ENCODE peak calls at places on chromosome 5, in four cellular contexts. One of them, this sample, is unnamed.
A peak's percentile ranks its signal among the peaks of the same experiment; 100 is the strongest.

GRCh38 chr5:88743231-88743879 is 139.6 kb downstream of the MEF2C start:
- DNase-seq in IMR-90: peak; percentile 20
- DNase-seq in MM.1S: no peak
- DNase-seq in SK-N-SH: no peak
- DNase-seq in this sample: no peak

GRCh38 chr5:132204330-132204729 is 23.3 kb downstream of the P4HA2 start:
- DNase-seq in IMR-90: no peak
- DNase-seq in SK-N-SH: no peak
- DNase-seq in MM.1S: no peak
- DNase-seq in this sample: no peak

GRCh38 chr5:131264453-131265200 is 774 bp downstream of the CDC42SE2 start:
- DNase-seq in MM.1S: peak; percentile 66
- DNase-seq in SK-N-SH: peak; percentile 67
- DNase-seq in IMR-90: peak; percentile 28
- DNase-seq in this sample: peak; percentile 53

GRCh38 chr5:94388773-94389514 is 229.5 kb downstream of the KIAA0825 start:
- DNase-seq in SK-N-SH: no peak
- DNase-seq in MM.1S: no peak
- DNase-seq in IMR-90: no peak
- DNase-seq in this sample: no peak

GRCh38 chr5:20536339-20536738 is 548.3 kb upstream of the CDH18 start:
- DNase-seq in MM.1S: peak; percentile 18
- DNase-seq in SK-N-SH: no peak
- DNase-seq in IMR-90: no peak
- DNase-seq in this sample: peak; percentile 48

GRCh38 chr5:135880801-135881200 is 14.8 kb downstream of the IL9 start:
- DNase-seq in IMR-90: no peak
- DNase-seq in SK-N-SH: no peak
- DNase-seq in MM.1S: no peak
- DNase-seq in this sample: no peak

GRCh38 chr5:54742417-54742889 is 224.9 kb downstream of the SNX18 start:
- DNase-seq in MM.1S: peak; percentile 14
- DNase-seq in SK-N-SH: no peak
- DNase-seq in IMR-90: peak; percentile 80
- DNase-seq in this sample: no peak

GRCh38 chr5:1315018-1315708 is 20.3 kb upstream of the TERT start:
- DNase-seq in SK-N-SH: no peak
- DNase-seq in IMR-90: no peak
- DNase-seq in MM.1S: no peak
- DNase-seq in this sample: peak; percentile 26

GRCh38 chr5:174371600-174372094 is 326.1 kb downstream of the NSG2 start:
- DNase-seq in MM.1S: no peak
- DNase-seq in IMR-90: no peak
- DNase-seq in SK-N-SH: peak; percentile 28
- DNase-seq in this sample: no peak

DNA sequence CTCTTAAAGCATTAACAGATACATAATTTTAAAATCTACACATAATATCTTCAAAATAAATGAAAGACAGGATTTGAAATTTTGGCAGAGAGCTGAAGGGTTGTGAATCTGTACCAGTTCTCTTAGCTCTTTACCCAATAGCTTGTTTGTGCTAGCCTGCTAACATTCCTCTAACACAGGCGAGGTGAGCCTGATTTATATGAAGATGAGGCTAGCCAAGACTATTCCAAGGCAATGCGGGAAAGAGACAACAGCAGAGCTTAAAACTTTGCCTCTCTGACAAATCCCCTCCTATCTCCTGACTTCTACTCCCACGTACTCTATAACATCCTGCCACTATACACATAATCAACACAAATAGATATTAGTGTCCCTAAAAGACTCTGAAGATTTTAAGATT is 745.5 kb upstream of the ZNF608 start:
- DNase-seq in MM.1S: no peak
- DNase-seq in IMR-90: no peak
- DNase-seq in SK-N-SH: no peak
- DNase-seq in this sample: no peak
- H2AFZ ChIP-seq in MM.1S: peak overlapping the region; percentile 14
- H2AFZ ChIP-seq in IMR-90: no peak overlapping the region
- H2AFZ ChIP-seq in SK-N-SH: no peak overlapping the region
- H2AFZ ChIP-seq in this sample: no peak overlapping the region

GRCh38 chr5:73722224-73722623 is 96.2 kb downstream of the ARHGEF28 start:
- DNase-seq in SK-N-SH: no peak
- DNase-seq in IMR-90: peak; percentile 60
- DNase-seq in MM.1S: no peak
- DNase-seq in this sample: no peak
- H3K4me3 ChIP-seq in SK-N-SH: no peak overlapping the region
- H3K4me3 ChIP-seq in IMR-90: no peak overlapping the region
- H3K4me3 ChIP-seq in MM.1S: no peak overlapping the region
- H3K4me3 ChIP-seq in this sample: no peak overlapping the region

GRCh38 chr5:4628645-4629385 is 511.3 kb upstream of the ADAMTS16 start:
- DNase-seq in MM.1S: no peak
- DNase-seq in SK-N-SH: no peak
- DNase-seq in IMR-90: no peak
- DNase-seq in this sample: no peak
- H2AFZ ChIP-seq in MM.1S: peak overlapping the region; percentile 27
- H2AFZ ChIP-seq in SK-N-SH: peak overlapping the region; percentile 7
- H2AFZ ChIP-seq in IMR-90: no peak overlapping the region
- H2AFZ ChIP-seq in this sample: no peak overlapping the region

DNA sequence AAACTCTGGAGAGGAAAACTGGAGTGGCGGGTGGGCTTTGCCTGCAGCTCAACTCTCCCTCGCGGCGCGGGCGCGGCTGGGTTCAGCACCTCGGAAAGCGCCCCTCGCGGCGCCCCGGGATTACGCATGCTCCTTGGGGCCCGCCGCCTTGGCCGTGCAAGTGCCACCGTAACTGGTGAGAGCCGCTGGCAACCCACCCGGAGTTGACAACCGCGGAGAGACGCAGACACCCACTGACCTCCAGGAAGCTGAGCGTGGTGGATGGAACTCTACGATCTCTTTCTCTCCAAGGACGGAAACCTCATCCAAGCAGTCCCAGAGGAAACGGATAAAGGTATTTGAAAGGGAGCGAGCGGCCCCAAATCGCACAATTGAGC is 194 bp upstream of the RXFP3 start:
- DNase-seq in MM.1S: peak; percentile 21
- DNase-seq in IMR-90: peak; percentile 54
- DNase-seq in SK-N-SH: peak; percentile 67
- DNase-seq in this sample: no peak
- H3K4me3 ChIP-seq in MM.1S: no peak overlapping the region
- H3K4me3 ChIP-seq in IMR-90: peak overlapping the region; percentile 56
- H3K4me3 ChIP-seq in SK-N-SH: peak overlapping the region; percentile 37
- H3K4me3 ChIP-seq in this sample: no peak overlapping the region

DNA sequence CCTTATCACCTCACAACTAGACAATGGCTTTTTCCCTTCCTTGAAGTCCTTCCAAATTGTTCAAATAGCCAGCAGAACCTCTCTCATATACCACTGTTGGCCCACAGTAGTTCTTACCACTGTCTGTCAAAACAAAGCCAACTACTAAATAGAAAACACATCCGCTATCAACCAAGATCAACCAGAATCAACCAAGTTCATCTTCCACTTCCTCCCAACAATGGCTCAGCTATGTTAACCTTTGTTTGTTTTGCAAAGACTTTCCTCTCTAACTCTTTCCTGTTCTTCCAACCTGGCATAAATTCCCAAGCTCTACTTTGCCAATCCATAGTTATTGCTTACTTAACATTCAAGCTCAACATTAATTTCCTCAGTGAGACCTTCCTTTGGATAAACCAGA is 15.2 kb downstream of the ELL2 start:
- DNase-seq in SK-N-SH: no peak
- DNase-seq in IMR-90: no peak
- DNase-seq in MM.1S: no peak
- DNase-seq in this sample: no peak
- H2AFZ ChIP-seq in SK-N-SH: no peak overlapping the region
- H2AFZ ChIP-seq in IMR-90: no peak overlapping the region
- H2AFZ ChIP-seq in MM.1S: no peak overlapping the region
- H2AFZ ChIP-seq in this sample: peak overlapping the region; percentile 2

This sample was measured in DND-41.